ENCODE peak calls at places on chromosomes 13 and 19, in four cellular contexts. K is H1, B is esophagus muscularis mucosa, C is sigmoid colon. Y is an unnamed sample.

GRCh38 chr19:48844472-48844871 is 8.2 kb upstream of the HSD17B14 start:
- DNase-seq in K (no peak), B (no peak), C (no peak), Y (no peak)

GRCh38 chr13:78241278-78241919 is 322.8 kb upstream of the EDNRB start:
- DNase-seq in B (no peak), K (peak; percentile 17), C (no peak), Y (no peak)

GRCh38 chr19:3100747-3101730 is 6.9 kb downstream of the GNA11 start:
- DNase-seq in C (no peak), B (no peak), K (no peak), Y (no peak)

GRCh38 chr19:35742121-35742724 is at the start of gene IGFLR1:
- DNase-seq in C (no peak), K (no peak), B (no peak), Y (no peak)

GRCh38 chr13:75759531-75759930 is 123.4 kb downstream of the LMO7 start:
- DNase-seq in B (no peak), K (no peak), C (no peak), Y (no peak)

GRCh38 chr13:85558118-85558517 is 241.1 kb downstream of the SLITRK6 start:
- DNase-seq in C (no peak), B (no peak), K (no peak), Y (no peak)

GRCh38 chr13:100128373-100128772 is 39.5 kb downstream of the PCCA start:
- DNase-seq in C (no peak), B (no peak), K (no peak), Y (no peak)

GRCh38 chr13:113812140-113813036 is 51.5 kb downstream of the GAS6 start:
- DNase-seq in B (no peak), K (no peak), C (no peak), Y (no peak)

GRCh38 chr13:102132896-102133295 is 269.0 kb downstream of the FGF14 start:
- DNase-seq in B (no peak), K (no peak), C (no peak), Y (no peak)

GRCh38 chr13:29595380-29596063 is at the start of gene SLC7A1:
- DNase-seq in K (peak; percentile 72), B (peak; percentile 93), C (peak; percentile 90), Y (peak; percentile 94)

GRCh38 chr19:57830071-57830602 is at the start of gene ZNF587B:
- DNase-seq in B (no peak), K (peak; percentile 77), C (peak; percentile 75), Y (peak; percentile 26)
- TF ChIP-seq POLR2A in B (no peak), K (peak; percentile 95), C (no peak), Y (no peak)

GRCh38 chr13:19685034-19685433 is 51.6 kb downstream of the MPHOSPH8 start:
- DNase-seq in B (no peak), K (no peak), C (no peak), Y (no peak)

GRCh38 chr13:19674898-19675297 is 41.4 kb downstream of the MPHOSPH8 start:
- DNase-seq in K (no peak), B (no peak), C (no peak), Y (no peak)

GRCh38 chr13:19685445-19685844 is 52.0 kb downstream of the MPHOSPH8 start:
- DNase-seq in C (no peak), K (no peak), B (no peak), Y (no peak)

GRCh38 chr13:19681517-19681916 is 48.1 kb downstream of the MPHOSPH8 start:
- DNase-seq in K (no peak), C (no peak), B (no peak), Y (no peak)

DNA sequence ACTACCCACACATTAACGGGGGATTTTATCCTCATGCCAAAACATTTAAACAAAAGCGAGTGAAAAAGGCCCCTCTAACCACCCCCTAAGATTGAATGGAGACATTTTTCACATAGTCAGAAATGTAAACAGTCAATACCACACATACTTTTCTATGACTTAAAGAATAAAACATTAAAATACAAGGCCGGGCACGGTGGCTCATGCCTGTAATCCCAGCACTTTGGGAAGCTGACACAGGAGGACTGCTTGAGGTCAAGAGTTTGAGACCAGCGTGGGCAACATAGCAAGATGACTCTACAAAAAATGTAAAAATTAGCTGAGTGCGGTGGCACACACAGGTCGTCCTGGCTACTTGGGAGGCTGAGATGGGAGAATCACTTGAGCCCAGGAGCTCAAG is 47.3 kb downstream of the MPHOSPH8 start:
- DNase-seq in K (no peak), B (no peak), C (no peak), Y (no peak)
- TF ChIP-seq CTCF in K (no peak), B (no peak), C (no peak), Y (no peak)

DNA sequence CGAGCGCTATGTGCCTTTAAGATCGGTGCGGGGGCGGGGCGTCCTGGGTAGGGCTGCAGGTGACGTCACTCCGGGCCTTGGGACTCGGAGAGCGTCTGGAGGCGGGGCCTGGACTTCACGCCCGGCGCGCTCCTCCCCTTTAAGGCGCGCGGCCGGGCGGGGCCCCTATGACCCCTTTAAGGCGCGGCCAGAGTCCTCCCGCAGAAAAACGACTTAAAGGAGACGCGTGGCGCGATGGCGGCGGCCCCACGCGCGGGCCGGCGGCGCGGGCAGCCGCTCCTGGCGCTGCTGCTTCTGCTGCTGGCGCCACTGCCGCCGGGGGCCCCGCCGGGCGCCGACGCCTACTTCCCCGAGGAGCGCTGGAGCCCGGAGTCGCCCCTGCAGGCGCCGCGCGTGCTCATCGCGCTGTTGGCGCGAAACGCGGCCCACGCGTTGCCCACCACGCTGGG is at the start of gene COLGALT1:
- DNase-seq in K (peak; percentile 80), B (peak; percentile 100), C (peak; percentile 99), Y (peak; percentile 100)
- TF ChIP-seq POLR2A in K (no peak), B (no peak), C (no peak), Y (no peak)

GRCh38 chr13:71754407-71754974 is 112.5 kb downstream of the DACH1 start:
- DNase-seq in C (no peak), K (no peak), B (no peak), Y (no peak)
- TF ChIP-seq CTCF in C (no peak), K (peak; percentile 31), B (no peak), Y (no peak)

GRCh38 chr19:55383789-55384575 is at the start of gene TMEM238:
- DNase-seq in K (no peak), B (no peak), C (peak; percentile 83), Y (no peak)
- TF ChIP-seq POLR2A in K (peak; percentile 26), B (no peak), C (no peak), Y (no peak)

Y was measured in lower leg skin.